ENCODE peak calls at places on chromosomes 5 and 9, in four cellular contexts. E, Y, D and X are unnamed samples.
A peak's percentile ranks its signal among the peaks of the same experiment; 100 is the strongest.

GRCh38 chr9:134065720-134066419 is 2.0 kb downstream of the BRD3 start:
- DNase-seq in E (no peak), Y (no peak), D (no peak), X (peak; percentile 81)

GRCh38 chr9:35798658-35799366 is 7.4 kb downstream of the NPR2 start:
- DNase-seq in E (no peak), Y (no peak), D (no peak), X (peak; percentile 25)

GRCh38 chr5:83583859-83584258 is 112.3 kb downstream of the VCAN start:
- DNase-seq in E (no peak), Y (no peak), D (no peak), X (no peak)

GRCh38 chr9:77807295-77807694 is 159.2 kb upstream of the GNA14 start:
- DNase-seq in E (no peak), Y (no peak), D (no peak), X (peak; percentile 84)

GRCh38 chr5:96868603-96869371 is 7.5 kb upstream of the ERAP2 start:
- DNase-seq in E (no peak), Y (no peak), D (peak; percentile 57), X (peak; percentile 62)

GRCh38 chr9:27117489-27118135 is 8.6 kb downstream of the TEK start:
- DNase-seq in E (no peak), Y (no peak), D (no peak), X (peak; percentile 49)

GRCh38 chr9:110797611-110798010 is 129.0 kb downstream of the MUSK start:
- DNase-seq in E (no peak), Y (no peak), D (no peak), X (no peak)

GRCh38 chr9:72665421-72665820 is 144.0 kb downstream of the TMC1 start:
- DNase-seq in E (no peak), Y (no peak), D (no peak), X (no peak)

GRCh38 chr5:163887854-163888253 is 382.4 kb downstream of the MAT2B start:
- DNase-seq in E (no peak), Y (no peak), D (no peak), X (no peak)

GRCh38 chr9:121350993-121351561 is 19.0 kb downstream of the STOM start:
- DNase-seq in E (no peak), Y (no peak), D (peak; percentile 38), X (no peak)

GRCh38 chr5:124702442-124703024 is 43.9 kb downstream of the ZNF608 start:
- DNase-seq in E (no peak), Y (no peak), D (no peak), X (no peak)

GRCh38 chr5:63916786-63917185 is 45.5 kb downstream of the HTR1A start:
- DNase-seq in E (no peak), Y (no peak), D (no peak), X (no peak)

GRCh38 chr9:6944093-6944551 is 186.3 kb downstream of the KDM4C start:
- DNase-seq in E (no peak), Y (no peak), D (no peak), X (no peak)

GRCh38 chr9:36450110-36450732 is 50.2 kb upstream of the RNF38 start:
- DNase-seq in E (no peak), Y (no peak), D (peak; percentile 22), X (peak; percentile 66)

GRCh38 chr5:62152394-62153123 is 153.4 kb upstream of the KIF2A start:
- DNase-seq in E (no peak), Y (no peak), D (no peak), X (no peak)

GRCh38 chr5:68659876-68660275 is 433.9 kb upstream of the SLC30A5 start:
- DNase-seq in E (no peak), Y (no peak), D (no peak), X (no peak)

GRCh38 chr5:150082364-150082763 is 4.0 kb downstream of the CSF1R start:
- DNase-seq in E (no peak), Y (no peak), D (no peak), X (no peak)

GRCh38 chr5:106766913-106767312 is 903.8 kb downstream of the EFNA5 start:
- DNase-seq in E (no peak), Y (no peak), D (no peak), X (no peak)

GRCh38 chr9:79663299-79663698 is 91.5 kb downstream of the TLE4 start:
- DNase-seq in E (no peak), Y (no peak), D (no peak), X (no peak)

GRCh38 chr5:79236364-79236969 is 536 bp downstream of the JMY start:
- DNase-seq in E (peak; percentile 59), Y (no peak), D (no peak), X (no peak)

GRCh38 chr9:72539824-72540347 is 18.5 kb downstream of the TMC1 start:
- DNase-seq in E (peak; percentile 14), Y (no peak), D (no peak), X (no peak)

GRCh38 chr5:574906-575305 is 37.2 kb upstream of the CEP72 start:
- DNase-seq in E (no peak), Y (no peak), D (no peak), X (no peak)

GRCh38 chr5:156934450-156935211 is 28.4 kb downstream of the TIMD4 start:
- DNase-seq in E (peak; percentile 50), Y (peak; percentile 54), D (peak; percentile 7), X (peak; percentile 9)

GRCh38 chr5:154221371-154221896 is 30.9 kb downstream of the GALNT10 start:
- DNase-seq in E (no peak), Y (peak; percentile 41), D (peak; percentile 37), X (no peak)

DNA sequence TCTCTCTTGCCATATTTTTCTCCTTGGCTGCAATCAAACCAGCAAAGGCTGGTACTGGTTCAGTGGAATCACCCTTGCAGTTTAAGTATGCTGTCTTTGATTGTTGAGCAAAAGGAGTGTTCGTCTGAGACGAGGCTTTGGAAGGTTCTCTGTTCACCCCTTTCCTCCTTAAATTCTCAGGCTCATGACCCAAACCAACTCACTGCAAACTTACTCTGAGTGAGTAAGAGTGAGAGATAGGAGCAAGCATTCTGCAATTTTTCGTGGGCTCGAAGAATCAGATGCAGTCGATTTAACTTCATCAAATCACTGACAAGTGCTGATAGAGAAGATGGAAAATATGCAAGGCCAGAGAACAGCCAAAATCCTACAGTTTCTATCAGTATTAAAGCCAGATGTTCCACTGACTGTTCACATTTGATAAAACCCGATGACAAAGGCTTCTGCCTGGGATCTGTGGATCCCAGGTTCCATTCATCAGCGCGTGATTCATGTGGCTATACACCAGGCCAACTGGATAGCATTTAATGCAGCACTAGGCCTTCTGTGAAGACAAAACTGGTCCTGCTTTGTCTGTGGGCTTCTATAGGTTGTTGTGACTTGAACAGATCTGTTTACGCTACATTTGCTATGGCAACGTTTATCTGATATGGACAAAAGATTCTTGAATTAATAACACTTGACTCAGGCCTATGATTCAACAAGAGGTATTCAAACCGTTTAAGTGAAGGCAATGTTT is 251.3 kb downstream of the NFIB start:
- DNase-seq in E (no peak), Y (no peak), D (no peak), X (no peak)
- TF ChIP-seq ATF3 in E (no peak), Y (no peak), D (no peak), X (no peak)

GRCh38 chr5:57693488-57694305 is 211.1 kb upstream of the ACTBL2 start:
- DNase-seq in E (no peak), Y (no peak), D (no peak), X (no peak)

GRCh38 chr5:57698785-57699184 is 216.2 kb upstream of the ACTBL2 start:
- DNase-seq in E (no peak), Y (no peak), D (peak; percentile 76), X (peak; percentile 42)

GRCh38 chr5:57695179-57695578 is 212.6 kb upstream of the ACTBL2 start:
- DNase-seq in E (no peak), Y (no peak), D (no peak), X (peak; percentile 91)

GRCh38 chr5:57696906-57697590 is 214.4 kb upstream of the ACTBL2 start:
- DNase-seq in E (no peak), Y (no peak), D (no peak), X (no peak)

DNA sequence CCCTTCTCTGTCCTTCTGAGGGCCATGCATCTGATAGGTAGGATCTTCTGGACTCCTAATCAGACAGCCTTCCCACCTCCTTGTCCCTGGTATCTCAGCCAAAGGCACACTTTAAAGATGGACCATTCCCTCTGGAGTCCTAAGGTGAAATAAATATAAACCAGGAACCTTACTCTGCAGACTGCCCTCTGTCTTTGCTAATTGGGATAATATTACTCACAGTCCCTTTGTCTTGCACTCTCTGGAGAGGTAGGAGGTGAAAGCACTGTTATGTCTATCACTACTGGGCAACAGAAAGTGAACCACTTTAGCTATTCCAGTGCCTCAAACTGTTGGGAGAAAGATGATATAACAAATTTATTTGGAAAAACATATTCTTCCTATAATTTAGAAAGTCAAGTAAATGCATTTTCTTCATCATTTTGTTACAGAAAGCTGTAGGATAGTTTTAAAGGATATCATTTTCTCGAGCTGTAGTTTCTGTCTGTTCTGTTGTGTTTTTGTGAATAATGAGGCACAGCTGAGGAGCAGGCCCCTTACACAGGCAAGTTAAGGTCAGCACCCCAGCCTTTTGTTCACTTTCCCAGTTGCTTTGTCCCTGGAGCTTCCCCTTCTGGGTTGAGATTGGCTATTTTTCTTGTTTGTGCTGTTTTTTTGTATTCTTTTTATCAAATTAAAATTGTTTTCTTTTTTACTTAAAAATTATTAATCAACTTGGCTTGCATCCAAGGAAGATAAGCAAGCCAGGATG is 213.6 kb upstream of the ACTBL2 start:
- DNase-seq in E (no peak), Y (no peak), D (no peak), X (no peak)
- TF ChIP-seq ATF3 in E (no peak), Y (no peak), D (no peak), X (no peak)

GRCh38 chr9:131468031-131468430 is 34.7 kb upstream of the POMT1 start:
- DNase-seq in E (no peak), Y (no peak), D (no peak), X (no peak)
- TF ChIP-seq ATF3 in E (no peak), Y (no peak), D (no peak), X (no peak)

GRCh38 chr5:126965061-126965475 is 65.3 kb downstream of the MARCHF3 start:
- DNase-seq in E (no peak), Y (no peak), D (no peak), X (no peak)
- TF ChIP-seq ATF3 in E (no peak), Y (no peak), D (no peak), X (no peak)

DNA sequence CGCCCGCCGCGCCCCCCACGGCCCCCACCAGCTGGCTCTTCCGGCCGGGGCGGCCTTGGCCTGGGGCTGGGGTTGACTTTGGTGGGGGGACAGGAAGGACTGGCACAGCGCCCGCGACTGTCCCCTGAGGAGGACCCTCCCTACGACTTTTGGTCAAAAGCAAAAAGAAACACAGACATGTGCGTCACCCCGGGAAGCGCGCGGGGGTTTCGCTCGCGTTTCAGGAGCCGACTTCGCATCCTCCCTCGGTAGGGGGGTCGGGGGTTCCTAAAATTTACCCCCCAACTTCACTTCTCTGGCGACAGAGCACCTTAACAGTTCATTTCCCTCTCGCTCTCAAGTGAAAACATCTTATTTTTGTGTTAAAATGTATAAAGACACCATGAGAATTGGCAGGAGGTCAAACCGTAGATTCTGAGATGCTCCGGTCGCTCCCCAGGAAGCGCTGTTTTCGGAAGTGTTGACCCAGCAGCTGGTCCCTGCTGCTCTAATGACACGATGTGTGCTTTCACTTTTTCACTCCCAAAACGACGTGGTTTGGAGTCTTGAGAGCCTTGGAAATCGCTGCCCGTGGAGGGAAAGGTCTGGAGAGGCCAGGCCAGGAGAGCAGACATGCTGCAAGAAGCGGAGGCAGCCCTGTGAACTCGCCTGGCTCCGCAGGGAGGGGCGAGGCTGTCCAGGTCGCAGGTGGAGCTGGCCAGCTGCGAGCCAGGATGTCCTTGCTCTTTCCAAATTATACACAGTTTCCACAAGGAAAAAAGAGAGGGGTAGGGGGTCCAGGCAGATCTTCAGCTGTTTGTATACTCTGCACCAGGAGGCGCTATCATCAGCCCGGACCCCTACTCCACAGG is 248.2 kb upstream of the ANKRD55 start:
- DNase-seq in E (peak; percentile 45), Y (peak; percentile 60), D (no peak), X (peak; percentile 35)
- TF ChIP-seq ATF3 in E (no peak), Y (no peak), D (no peak), X (no peak)